ENCODE peak calls at places on chromosomes 11 and 22, in ten cellular contexts. X, N, Q, Z, J, O, B, C, G and Y are unnamed samples.

GRCh38 chr11:72326151-72326842 is 82.3 kb upstream of the PHOX2A start:
- DNase-seq in Z (peak; percentile 69), N (no peak), J (no peak), B (no peak), O (no peak), G (no peak), C (no peak), X (no peak), Q (no peak), Y (no peak)

GRCh38 chr11:14094481-14095037 is 132.0 kb downstream of the SPON1 start:
- DNase-seq in G (no peak), C (no peak), X (no peak), Q (no peak), N (no peak), B (no peak), J (no peak), Z (no peak), O (no peak), Y (no peak)

GRCh38 chr11:68750197-68750987 is 928 bp downstream of the TESMIN start:
- DNase-seq in Z (no peak), G (no peak), X (no peak), Q (no peak), O (peak; percentile 18), B (no peak), C (no peak), N (peak; percentile 20), J (no peak), Y (peak; percentile 31)

GRCh38 chr11:111064118-111064517 is 181.4 kb upstream of the POU2AF2 start:
- DNase-seq in N (no peak), G (no peak), X (no peak), B (no peak), Q (no peak), J (no peak), C (no peak), Z (peak; percentile 82), O (no peak), Y (no peak)

GRCh38 chr11:129285387-129285786 is 90.3 kb upstream of the BARX2 start:
- DNase-seq in B (no peak), N (no peak), G (no peak), O (no peak), X (no peak), J (no peak), Z (no peak), Q (no peak), C (no peak), Y (no peak)

GRCh38 chr11:107999759-108000455 is 8.8 kb upstream of the CUL5 start:
- DNase-seq in G (no peak), J (no peak), X (no peak), B (no peak), N (peak; percentile 8), C (no peak), Z (peak; percentile 32), O (peak; percentile 14), Q (peak; percentile 85), Y (no peak)

GRCh38 chr22:35686298-35686697 is 31.4 kb upstream of the APOL5 start:
- DNase-seq in N (no peak), C (no peak), O (no peak), X (no peak), G (no peak), Q (no peak), Z (no peak), J (no peak), B (no peak), Y (no peak)

GRCh38 chr11:98729118-98729517 is 291.6 kb upstream of the CNTN5 start:
- DNase-seq in X (no peak), Z (no peak), C (no peak), B (no peak), O (no peak), J (no peak), N (no peak), G (no peak), Q (no peak), Y (no peak)

GRCh38 chr11:1706634-1707400 is 9.8 kb downstream of the KRTAP5-6 start:
- DNase-seq in G (peak; percentile 25), N (no peak), B (no peak), Q (no peak), J (no peak), X (no peak), C (peak; percentile 36), O (no peak), Z (no peak), Y (no peak)

GRCh38 chr22:24823787-24824186 is 17.8 kb downstream of the SGSM1 start:
- DNase-seq in N (no peak), J (no peak), Q (no peak), G (no peak), X (no peak), O (no peak), C (no peak), B (no peak), Z (no peak), Y (peak; percentile 7)

GRCh38 chr22:37496651-37497599 is 10.7 kb upstream of the MFNG start:
- DNase-seq in C (no peak), X (no peak), N (no peak), Q (no peak), Z (peak; percentile 94), G (no peak), B (no peak), J (no peak), O (no peak), Y (peak; percentile 48)

GRCh38 chr11:67368621-67369020 is 4.8 kb downstream of the CLCF1 start:
- DNase-seq in X (no peak), C (no peak), B (no peak), O (no peak), Q (no peak), G (no peak), J (no peak), N (no peak), Z (no peak), Y (no peak)

GRCh38 chr11:67369275-67369674 is 4.1 kb downstream of the CLCF1 start:
- DNase-seq in Q (no peak), Z (no peak), J (no peak), G (no peak), C (no peak), X (no peak), B (no peak), O (no peak), N (no peak), Y (no peak)

GRCh38 chr11:67371199-67371548 is 2.2 kb downstream of the CLCF1 start:
- DNase-seq in N (no peak), Z (no peak), Q (no peak), J (no peak), X (no peak), C (no peak), G (no peak), O (no peak), B (no peak), Y (no peak)

GRCh38 chr11:67370351-67371076 is 2.9 kb downstream of the CLCF1 start:
- DNase-seq in Q (no peak), X (peak; percentile 21), N (no peak), G (no peak), B (no peak), C (no peak), Z (peak; percentile 56), J (no peak), O (no peak), Y (no peak)

GRCh38 chr11:67369801-67370284 is 3.6 kb downstream of the CLCF1 start:
- DNase-seq in X (peak; percentile 63), Q (no peak), Z (no peak), J (no peak), N (no peak), C (no peak), G (no peak), B (no peak), O (no peak), Y (no peak)
- TF ChIP-seq CTCF in X (no peak), Q (no peak), Z (no peak), J (no peak), N (no peak), C (no peak), G (no peak), B (no peak), O (no peak), Y (no peak)

GRCh38 chr11:133835258-133836075 is 9.8 kb downstream of the SPATA19 start:
- DNase-seq in Z (peak; percentile 71), X (no peak), C (no peak), J (peak; percentile 40), N (no peak), Q (peak; percentile 75), O (peak; percentile 65), G (no peak), B (no peak), Y (no peak)
- TF ChIP-seq CTCF in Z (peak; percentile 53), X (peak; percentile 24), C (peak; percentile 73), J (peak; percentile 61), N (peak; percentile 23), Q (peak; percentile 78), O (peak; percentile 82), G (no peak), B (no peak), Y (peak; percentile 19)

GRCh38 chr11:131223198-131223975 is 147.0 kb upstream of the NTM start:
- DNase-seq in X (no peak), B (no peak), C (no peak), N (no peak), Q (no peak), Z (no peak), O (no peak), J (no peak), G (no peak), Y (no peak)

GRCh38 chr11:131218542-131218941 is 151.9 kb upstream of the NTM start:
- DNase-seq in G (no peak), J (no peak), X (no peak), Q (no peak), O (no peak), B (no peak), C (no peak), Z (no peak), N (no peak), Y (no peak)

DNA sequence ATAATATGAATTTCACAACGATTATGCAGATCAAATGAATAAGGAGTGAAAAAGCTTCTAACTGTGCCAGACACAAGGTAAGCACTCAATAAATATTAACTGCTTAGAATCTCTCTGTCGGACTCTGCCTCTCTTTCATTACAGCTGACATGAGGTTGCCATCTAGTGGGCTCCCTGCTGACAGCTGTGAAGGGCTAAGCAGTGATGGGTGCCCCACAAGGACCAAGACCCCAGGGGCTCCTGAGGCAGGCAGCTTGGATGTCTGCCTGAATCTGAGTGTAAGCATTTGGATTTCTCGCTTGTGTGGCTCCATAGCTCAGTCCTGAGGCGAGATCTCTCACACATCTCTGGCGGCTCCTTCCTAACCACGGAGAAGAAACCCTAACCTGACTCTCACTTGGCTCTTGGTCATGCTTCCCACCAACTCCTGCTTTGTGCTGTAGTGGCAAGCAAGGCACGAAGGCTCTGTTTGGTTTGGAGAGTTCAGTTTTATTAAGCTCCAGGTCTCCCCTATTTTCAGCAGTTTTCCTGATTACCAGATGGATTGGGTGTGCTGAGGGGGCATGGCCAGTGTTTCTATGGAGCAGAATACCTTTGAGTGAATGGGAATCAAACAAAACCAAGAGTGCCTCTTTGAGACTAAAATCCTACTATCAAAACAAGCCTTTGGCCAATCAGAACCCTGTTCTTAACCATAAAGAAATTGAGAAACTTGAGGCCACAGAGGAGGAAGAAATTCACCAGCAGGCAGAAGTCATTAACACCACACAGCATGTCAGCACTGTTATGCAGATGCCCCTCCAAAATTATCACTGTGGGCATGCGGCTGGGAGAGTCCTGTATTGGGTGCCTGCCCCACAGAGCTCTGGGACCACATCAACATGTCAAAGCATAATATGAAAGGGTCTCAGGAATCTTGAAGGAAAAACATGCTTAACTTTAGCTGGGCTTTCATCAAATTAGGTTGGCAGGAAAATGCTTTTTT is 152.8 kb upstream of the NTM start:
- DNase-seq in O (no peak), Q (peak; percentile 40), C (no peak), Z (peak; percentile 5), X (no peak), N (no peak), J (no peak), B (no peak), G (no peak), Y (no peak)
- TF ChIP-seq CTCF in O (peak; percentile 32), Q (peak; percentile 48), C (peak; percentile 61), Z (peak; percentile 15), X (no peak), N (no peak), J (no peak), B (no peak), G (no peak), Y (no peak)

GRCh38 chr11:118572075-118572913 is at the start of gene ARCN1:
- DNase-seq in X (peak; percentile 79), J (peak; percentile 67), B (peak; percentile 83), O (peak; percentile 57), N (peak; percentile 74), C (peak; percentile 77), Z (peak; percentile 77), Q (peak; percentile 89), G (peak; percentile 63), Y (peak; percentile 72)
- TF ChIP-seq CTCF in X (no peak), J (no peak), B (no peak), O (no peak), N (no peak), C (no peak), Z (no peak), Q (no peak), G (no peak), Y (no peak)